ENCODE peak calls at places on chromosomes 12 and 14, in five cellular contexts. E is stimulated activated CD4-positive, alpha-beta T cell treated with anti-CD3 and anti-CD28 coated beads, Interleukin-4, amount 100 ng/mL, for 24 hours; M is HFF-Myc; T is iPS-NIHi11; O is NCI-H2107. Q is an unnamed sample.

GRCh38 chr14:73944432-73945158 is 5.3 kb downstream of the FAM161B start:
- DNase-seq in E (no peak), M (no peak), T (no peak), O (no peak), Q (no peak)

GRCh38 chr14:94599656-94600004 is 12.6 kb upstream of the SERPINA3 start:
- DNase-seq in E (no peak), M (no peak), T (no peak), O (no peak), Q (no peak)

GRCh38 chr12:124779161-124780141 is 84.2 kb downstream of the SCARB1 start:
- DNase-seq in E (no peak), M (no peak), T (no peak), O (no peak), Q (no peak)

GRCh38 chr14:99520571-99521081 is 39.4 kb downstream of the CCNK start:
- DNase-seq in E (no peak), M (no peak), T (no peak), O (no peak), Q (no peak)

GRCh38 chr12:124479680-124480468 is 87.5 kb downstream of the NCOR2 start:
- DNase-seq in E (no peak), M (no peak), T (no peak), O (no peak), Q (no peak)

GRCh38 chr14:101442451-101442850 is 118.8 kb upstream of the DIO3 start:
- DNase-seq in E (peak), M (no peak), T (no peak), O (no peak), Q (no peak)

GRCh38 chr12:68375701-68376469 is 43.7 kb upstream of the MDM1 start:
- DNase-seq in E (no peak), M (no peak), T (no peak), O (no peak), Q (no peak)

GRCh38 chr12:57347284-57347683 is 83.6 kb downstream of the R3HDM2 start:
- DNase-seq in E (no peak), M (no peak), T (no peak), O (no peak), Q (no peak)

GRCh38 chr12:56311003-56311402 is 4.8 kb downstream of the CNPY2 start:
- DNase-seq in E (no peak), M (no peak), T (no peak), O (no peak), Q (no peak)

GRCh38 chr12:60279224-60279623 is 683.4 kb downstream of the SLC16A7 start:
- DNase-seq in E (no peak), M (no peak), T (no peak), O (no peak), Q (no peak)

GRCh38 chr12:94560416-94561221 is 89.7 kb downstream of the TMCC3 start:
- DNase-seq in E (peak), M (no peak), T (peak), O (peak), Q (no peak)

Q was measured in NCI-H1092.